ENCODE peak calls at places on chromosomes 3 and 15, in ten cellular contexts. K is AG09309; E is heart right ventricle; B is lung; A is retinal pigment epithelial cell; G is HepG2; P is CD4-positive, alpha-beta T cell; Y is A549; D is GM12865; H is omental fat pad. S is an unnamed sample.

GRCh38 chr3:162217603-162218002 is 721.0 kb downstream of the OTOL1 start:
- DNase-seq in K (peak; percentile 18), P (no peak), H (no peak), G (no peak), B (no peak), D (no peak), E (no peak), A (no peak), Y (no peak), S (no peak)

GRCh38 chr15:77983708-77984445 is 93.6 kb downstream of the TBC1D2B start:
- DNase-seq in G (no peak), P (no peak), Y (no peak), D (no peak), H (no peak), B (no peak), A (no peak), E (no peak), K (no peak), S (no peak)

GRCh38 chr3:15795563-15796308 is 2.0 kb downstream of the ANKRD28 start:
- DNase-seq in G (no peak), A (no peak), D (peak; percentile 74), H (no peak), K (no peak), Y (no peak), B (no peak), E (no peak), P (no peak), S (no peak)

GRCh38 chr3:195856410-195857084 is 44.8 kb upstream of the MUC4 start:
- DNase-seq in E (no peak), Y (no peak), G (no peak), K (no peak), A (no peak), P (no peak), D (no peak), B (no peak), H (no peak), S (no peak)

GRCh38 chr15:25136119-25136518 is 181.3 kb downstream of the SNRPN start:
- DNase-seq in E (no peak), G (peak; percentile 2), B (no peak), P (no peak), Y (peak; percentile 7), D (no peak), A (no peak), H (no peak), K (no peak), S (no peak)

GRCh38 chr3:111241960-111242359 is 170.3 kb downstream of the NECTIN3 start:
- DNase-seq in P (no peak), D (no peak), E (no peak), Y (no peak), A (no peak), G (no peak), H (no peak), K (no peak), B (no peak), S (no peak)

GRCh38 chr3:120648290-120648689 is 33.7 kb downstream of the HGD start:
- DNase-seq in E (no peak), Y (no peak), D (no peak), K (no peak), G (no peak), H (no peak), A (peak; percentile 28), B (no peak), P (no peak), S (no peak)

GRCh38 chr3:69770976-69771634 is 31.8 kb downstream of the MITF start:
- DNase-seq in P (no peak), Y (no peak), D (no peak), H (no peak), E (no peak), G (no peak), B (no peak), K (no peak), A (no peak), S (no peak)

GRCh38 chr3:127551178-127551577 is 39.4 kb downstream of the TPRA1 start:
- DNase-seq in K (no peak), Y (no peak), E (no peak), A (no peak), D (no peak), P (no peak), H (no peak), B (no peak), G (no peak), S (no peak)

GRCh38 chr3:37540786-37541185 is 320.9 kb upstream of the CTDSPL start:
- DNase-seq in G (no peak), B (no peak), K (no peak), Y (no peak), H (no peak), E (no peak), P (no peak), D (no peak), A (no peak), S (no peak)

GRCh38 chr15:53693729-53694533 is 65.5 kb downstream of the WDR72 start:
- DNase-seq in A (peak; percentile 16), D (no peak), G (no peak), Y (no peak), P (no peak), B (peak; percentile 61), E (peak; percentile 23), K (no peak), H (peak; percentile 37), S (no peak)

GRCh38 chr3:27467545-27467944 is 16.6 kb downstream of the SLC4A7 start:
- DNase-seq in B (no peak), E (no peak), Y (peak; percentile 57), P (no peak), A (no peak), H (no peak), G (peak; percentile 28), K (no peak), D (peak; percentile 43), S (no peak)

GRCh38 chr3:134609821-134610454 is 40.9 kb downstream of the KY start:
- DNase-seq in D (no peak), E (no peak), G (no peak), B (no peak), Y (no peak), K (no peak), P (no peak), A (no peak), H (no peak), S (peak; percentile 76)

GRCh38 chr15:48281674-48282073 is 49.6 kb upstream of the DUT start:
- DNase-seq in P (no peak), K (no peak), D (no peak), E (no peak), B (no peak), Y (no peak), A (no peak), G (no peak), H (no peak), S (no peak)

GRCh38 chr15:48282186-48282585 is 49.0 kb upstream of the DUT start:
- DNase-seq in A (peak; percentile 26), P (no peak), K (no peak), E (no peak), H (no peak), G (no peak), D (no peak), Y (no peak), B (no peak), S (no peak)

GRCh38 chr15:48279608-48280007 is 51.6 kb upstream of the DUT start:
- DNase-seq in B (no peak), A (no peak), D (no peak), H (no peak), K (no peak), Y (no peak), P (no peak), G (no peak), E (no peak), S (no peak)

GRCh38 chr15:48283361-48284157 is 47.7 kb upstream of the DUT start:
- DNase-seq in A (peak; percentile 76), D (no peak), B (no peak), K (no peak), P (no peak), E (no peak), H (no peak), Y (no peak), G (peak; percentile 33), S (no peak)

GRCh38 chr15:48285329-48286214 is 45.7 kb upstream of the DUT start:
- DNase-seq in D (peak; percentile 81), A (peak; percentile 42), B (peak; percentile 59), Y (peak; percentile 71), H (no peak), E (no peak), K (peak; percentile 47), P (peak; percentile 19), G (peak; percentile 58), S (no peak)
- TF ChIP-seq CTCF in D (peak; percentile 66), A (peak; percentile 64), B (peak; percentile 42), Y (peak; percentile 60), H (no peak), E (peak; percentile 76), K (peak; percentile 62), P (peak; percentile 82), G (peak; percentile 70), S (peak; percentile 81)

GRCh38 chr3:54433846-54434245 is 311.5 kb downstream of the CACNA2D3 start:
- DNase-seq in B (no peak), D (peak; percentile 3), P (no peak), K (no peak), Y (peak; percentile 39), G (peak; percentile 34), H (no peak), A (no peak), E (no peak), S (no peak)
- TF ChIP-seq CTCF in B (no peak), D (no peak), P (no peak), K (no peak), Y (no peak), G (peak; percentile 44), H (no peak), A (no peak), E (no peak), S (no peak)

DNA sequence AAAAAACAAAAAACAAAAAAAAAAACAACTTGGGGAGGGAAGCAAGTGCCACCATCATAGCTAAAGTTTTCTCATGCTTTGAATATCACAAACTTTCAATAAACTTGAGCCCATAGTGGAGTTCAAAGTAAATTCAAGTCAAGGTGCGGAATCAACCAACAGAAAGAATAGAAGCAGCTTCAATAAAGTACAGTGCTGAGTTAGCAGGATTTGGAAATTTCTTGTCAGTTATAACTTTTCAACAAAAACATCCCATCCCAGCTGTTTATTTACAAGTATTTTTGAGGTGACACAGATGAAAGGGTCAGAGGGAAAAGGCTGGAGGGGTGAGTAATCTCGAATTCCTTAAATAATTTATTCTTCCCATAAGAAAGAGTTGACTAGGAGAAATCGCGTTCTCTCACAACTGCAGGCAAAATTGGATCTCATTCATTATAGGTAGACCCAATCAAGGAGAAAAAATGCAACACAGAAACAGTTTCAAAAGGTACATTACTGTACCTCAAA is 477.4 kb upstream of the RASGRP1 start:
- DNase-seq in B (no peak), P (no peak), H (no peak), Y (no peak), D (no peak), E (no peak), A (no peak), G (no peak), K (no peak), S (no peak)
- TF ChIP-seq CTCF in B (no peak), P (no peak), H (no peak), Y (no peak), D (no peak), E (no peak), A (no peak), G (no peak), K (no peak), S (no peak)

DNA sequence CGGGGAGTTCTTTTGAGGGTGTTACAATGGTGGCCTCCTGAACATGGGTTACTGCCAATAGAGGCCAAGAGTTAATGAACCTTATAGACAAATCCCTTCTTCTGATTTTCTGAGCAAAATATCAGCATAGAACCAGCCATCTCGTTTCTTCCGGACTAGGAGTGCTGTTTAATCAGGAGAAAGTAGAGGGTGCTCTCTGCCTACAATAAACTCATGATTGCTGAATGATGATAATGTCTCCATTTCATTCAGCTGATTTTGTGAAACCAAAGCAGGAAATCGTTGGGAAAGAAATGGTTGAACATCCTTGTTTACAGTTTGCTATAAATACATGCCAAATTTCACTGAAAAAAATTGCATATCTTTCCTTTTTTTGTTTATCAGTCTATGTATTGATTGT is 142.8 kb upstream of the PLSCR5 start:
- DNase-seq in B (no peak), P (no peak), Y (peak; percentile 10), D (no peak), G (no peak), E (no peak), H (no peak), K (peak; percentile 32), A (no peak), S (no peak)
- TF ChIP-seq CTCF in B (no peak), P (no peak), Y (no peak), D (no peak), G (peak; percentile 4), E (peak; percentile 35), H (no peak), K (peak; percentile 58), A (peak; percentile 41), S (peak; percentile 71)

S was measured in osteocyte.